ENCODE peak calls at places on chromosomes 11 and 22, in six cellular contexts. R is omental fat pad; U is lower leg skin; Z is Kasumi-1; X is stimulated activated CD8-positive, alpha-beta memory T cell treated with anti-CD3 and anti-CD28 coated beads, Interleukin-12 subunit alpha, Interleukin-12 subunit beta, amount 100 ng/mL, for 1 hour; E is left colon. L is an unnamed sample.

GRCh38 chr22:23526588-23527315 is 53.3 kb downstream of the IGLL1 start:
- DNase-seq in E (no peak), U (no peak), R (no peak), Z (no peak), X (no peak), L (no peak)

GRCh38 chr11:78346799-78347198 is 70.8 kb downstream of the GAB2 start:
- DNase-seq in U (no peak), X (no peak), Z (no peak), E (no peak), R (no peak), L (no peak)

GRCh38 chr22:36790648-36791047 is 14.7 kb upstream of the IFT27 start:
- DNase-seq in U (no peak), X (no peak), Z (no peak), E (no peak), R (no peak), L (peak; percentile 60)

GRCh38 chr11:107583629-107584195 is 7.2 kb upstream of the ELMOD1 start:
- DNase-seq in U (no peak), X (no peak), E (no peak), R (no peak), Z (no peak), L (no peak)

GRCh38 chr11:74014880-74015279 is 6.0 kb upstream of the UCP3 start:
- DNase-seq in E (no peak), X (no peak), U (no peak), R (no peak), Z (peak; percentile 61), L (no peak)

GRCh38 chr11:123573291-123573690 is 81.1 kb downstream of the SCN3B start:
- DNase-seq in Z (no peak), U (no peak), X (no peak), E (no peak), R (no peak), L (no peak)

GRCh38 chr11:72767203-72768062 is 15.2 kb upstream of the ARAP1 start:
- DNase-seq in E (no peak), Z (no peak), X (no peak), U (no peak), R (no peak), L (no peak)

GRCh38 chr22:48688366-48688765 is 1139.3 kb downstream of the BRD1 start:
- DNase-seq in U (no peak), R (no peak), E (no peak), Z (no peak), X (no peak), L (no peak)

GRCh38 chr11:108580043-108580442 is 13.5 kb downstream of the EXPH5 start:
- DNase-seq in U (no peak), Z (no peak), X (no peak), E (no peak), R (no peak), L (no peak)

GRCh38 chr11:129056916-129057315 is 114.2 kb upstream of the TP53AIP1 start:
- DNase-seq in Z (no peak), X (no peak), U (no peak), E (no peak), R (no peak), L (no peak)

GRCh38 chr11:113376156-113376555 is 11.4 kb upstream of the ANKK1 start:
- DNase-seq in E (no peak), Z (no peak), U (no peak), R (no peak), X (no peak), L (no peak)

GRCh38 chr11:72741429-72741833 is 10.8 kb downstream of the ARAP1 start:
- DNase-seq in Z (peak; percentile 51), U (no peak), E (no peak), X (no peak), R (no peak), L (no peak)

GRCh38 chr11:266676-267439 is 11.3 kb upstream of the NLRP6 start:
- DNase-seq in R (no peak), U (peak; percentile 43), X (no peak), Z (peak; percentile 23), E (no peak), L (no peak)

GRCh38 chr11:79055866-79056632 is 384.8 kb downstream of the TENM4 start:
- DNase-seq in R (no peak), U (no peak), Z (no peak), X (no peak), E (no peak), L (no peak)

GRCh38 chr22:40898850-40899357 is 37.0 kb upstream of the DNAJB7 start:
- DNase-seq in U (no peak), Z (peak; percentile 84), X (no peak), R (no peak), E (no peak), L (peak; percentile 69)

GRCh38 chr11:69394234-69394891 is 87.1 kb upstream of the LINC01488 start:
- DNase-seq in E (no peak), X (no peak), U (no peak), Z (no peak), R (no peak), L (no peak)

GRCh38 chr22:35950262-35950661 is 78.4 kb downstream of the RBFOX2 start:
- DNase-seq in U (no peak), X (no peak), R (no peak), E (no peak), Z (no peak), L (no peak)

GRCh38 chr11:34345991-34346480 is 11.8 kb downstream of the ABTB2 start:
- DNase-seq in X (no peak), E (no peak), U (no peak), Z (no peak), R (no peak), L (no peak)

GRCh38 chr11:62980133-62980760 is 4.5 kb downstream of the SLC22A6 start:
- DNase-seq in R (no peak), X (no peak), Z (peak; percentile 6), U (no peak), E (no peak), L (no peak)

GRCh38 chr11:124895471-124895971 is 2.1 kb downstream of the ROBO4 start:
- DNase-seq in E (no peak), X (no peak), U (no peak), Z (no peak), R (no peak), L (no peak)

GRCh38 chr11:93081694-93082093 is 112.2 kb downstream of the MTNR1B start:
- DNase-seq in E (no peak), U (no peak), Z (no peak), R (no peak), X (no peak), L (no peak)

GRCh38 chr22:40687706-40688105 is 8.4 kb downstream of the MCHR1 start:
- DNase-seq in X (no peak), E (no peak), U (no peak), Z (no peak), R (no peak), L (no peak)

GRCh38 chr11:18566406-18566805 is 22.1 kb downstream of the UEVLD start:
- DNase-seq in U (no peak), X (no peak), R (no peak), Z (no peak), E (no peak), L (no peak)

GRCh38 chr11:57703341-57703740 is 8.7 kb downstream of the MED19 start:
- DNase-seq in R (no peak), E (no peak), U (no peak), Z (no peak), X (no peak), L (no peak)

GRCh38 chr11:117814766-117815261 is 9.7 kb downstream of the FXYD2 start:
- DNase-seq in R (no peak), X (peak; percentile 77), E (peak; percentile 97), U (peak; percentile 70), Z (peak; percentile 42), L (peak; percentile 73)

GRCh38 chr11:72278911-72279310 is 34.9 kb upstream of the PHOX2A start:
- DNase-seq in X (no peak), R (no peak), Z (no peak), U (no peak), E (no peak), L (no peak)